ENCODE peak calls at places on chromosomes 6 and 20, in four cellular contexts. V is mammary epithelial cell, P is endothelial cell of umbilical vein, N is astrocyte. J is an unnamed sample.

GRCh38 chr6:113146878-113147277 is 710.3 kb upstream of the MARCKS start:
- DNase-seq in V (no peak), N (no peak), P (peak; percentile 73), J (no peak)

GRCh38 chr6:5942591-5942990 is 64.1 kb downstream of the NRN1 start:
- DNase-seq in V (peak; percentile 48), N (peak; percentile 82), P (no peak), J (no peak)

GRCh38 chr6:70221715-70222236 is 81.1 kb downstream of the COL9A1 start:
- DNase-seq in P (no peak), N (no peak), V (no peak), J (no peak)

GRCh38 chr20:34042286-34042685 is 48.6 kb downstream of the RALY start:
- DNase-seq in P (no peak), N (no peak), V (no peak), J (no peak)

GRCh38 chr6:76707630-76708029 is 635.2 kb upstream of the IMPG1 start:
- DNase-seq in P (no peak), V (no peak), N (no peak), J (no peak)

GRCh38 chr6:11598687-11599086 is 61.1 kb downstream of the TMEM170B start:
- DNase-seq in V (no peak), N (no peak), P (no peak), J (no peak)

GRCh38 chr20:3046677-3047462 is 1.0 kb downstream of the MRPS26 start:
- DNase-seq in P (no peak), V (peak; percentile 73), N (peak; percentile 26), J (no peak)

GRCh38 chr6:168615837-168616236 is 174.9 kb downstream of the SMOC2 start:
- DNase-seq in V (no peak), P (no peak), N (no peak), J (no peak)

GRCh38 chr6:158711264-158711663 is 61.4 kb downstream of the SYTL3 start:
- DNase-seq in P (no peak), V (no peak), N (peak; percentile 31), J (no peak)

GRCh38 chr20:36645998-36646397 is at the start of gene SLA2:
- DNase-seq in P (no peak), N (no peak), V (no peak), J (no peak)

GRCh38 chr20:41664584-41664983 is 46.4 kb upstream of the CHD6 start:
- DNase-seq in P (peak; percentile 20), V (no peak), N (no peak), J (peak; percentile 22)

GRCh38 chr6:43188426-43188825 is 6.4 kb downstream of the CUL9 start:
- DNase-seq in V (no peak), N (no peak), P (no peak), J (no peak)

GRCh38 chr6:38632490-38632889 is 7.2 kb downstream of the BTBD9 start:
- DNase-seq in P (no peak), N (no peak), V (no peak), J (no peak)

GRCh38 chr20:55424968-55425367 is 580.4 kb downstream of the CBLN4 start:
- DNase-seq in P (no peak), V (no peak), N (no peak), J (no peak)

GRCh38 chr6:109484161-109484560 is 1.1 kb upstream of the ZBTB24 start:
- DNase-seq in V (no peak), N (peak; percentile 12), P (peak; percentile 6), J (no peak)

GRCh38 chr20:8964944-8965562 is 103.8 kb upstream of the PLCB4 start:
- DNase-seq in V (no peak), P (no peak), N (no peak), J (no peak)

GRCh38 chr6:157980288-157981131 is 1.2 kb upstream of the SYNJ2 start:
- DNase-seq in N (no peak), P (no peak), V (no peak), J (no peak)

GRCh38 chr6:157332813-157333212 is 9.5 kb upstream of the TMEM242 start:
- DNase-seq in V (no peak), N (no peak), P (no peak), J (no peak)

GRCh38 chr6:77456531-77457248 is 6.6 kb downstream of the HTR1B start:
- DNase-seq in V (peak; percentile 85), P (peak; percentile 96), N (peak; percentile 99), J (no peak)

GRCh38 chr6:97322811-97323210 is 39.8 kb upstream of the MMS22L start:
- DNase-seq in N (peak; percentile 72), P (no peak), V (peak; percentile 73), J (no peak)

GRCh38 chr20:34300809-34301586 is 2.2 kb downstream of the AHCY start:
- DNase-seq in V (no peak), P (no peak), N (no peak), J (no peak)

GRCh38 chr20:12058201-12058600 is 140.5 kb downstream of the BTBD3 start:
- DNase-seq in N (peak; percentile 42), P (no peak), V (no peak), J (no peak)

GRCh38 chr6:16840725-16841124 is 79.5 kb upstream of the ATXN1 start:
- DNase-seq in N (no peak), V (no peak), P (no peak), J (no peak)

GRCh38 chr6:16836186-16836981 is 75.1 kb upstream of the ATXN1 start:
- DNase-seq in N (no peak), P (no peak), V (no peak), J (no peak)

GRCh38 chr6:16839780-16840179 is 78.5 kb upstream of the ATXN1 start:
- DNase-seq in V (no peak), N (no peak), P (no peak), J (no peak)

GRCh38 chr6:16840291-16840690 is 79.0 kb upstream of the ATXN1 start:
- DNase-seq in N (no peak), V (no peak), P (no peak), J (no peak)

GRCh38 chr6:16837217-16837972 is 76.1 kb upstream of the ATXN1 start:
- DNase-seq in P (no peak), N (no peak), V (no peak), J (no peak)
- H3K9ac ChIP-seq in P (no peak overlapping the region), N (no peak overlapping the region), V (no peak overlapping the region), J (no peak overlapping the region)

GRCh38 chr6:55176958-55177357 is 2.6 kb downstream of the HCRTR2 start:
- DNase-seq in P (no peak), N (peak; percentile 2), V (peak; percentile 21), J (no peak)

GRCh38 chr6:55174211-55175013 is at the start of gene HCRTR2:
- DNase-seq in V (no peak), P (no peak), N (no peak), J (no peak)

GRCh38 chr6:55180258-55180657 is 5.9 kb downstream of the HCRTR2 start:
- DNase-seq in V (no peak), P (no peak), N (no peak), J (no peak)

GRCh38 chr6:55175778-55176084 is 1.4 kb downstream of the HCRTR2 start:
- DNase-seq in V (no peak), N (no peak), P (no peak), J (no peak)

GRCh38 chr6:55175078-55175777 is 913 bp downstream of the HCRTR2 start:
- DNase-seq in N (no peak), P (no peak), V (no peak), J (no peak)
- TF ChIP-seq EZH2 in N (no peak), P (no peak), V (peak; percentile 94), J (no peak)

GRCh38 chr6:133242761-133243590 is 1.8 kb downstream of the EYA4 start:
- DNase-seq in N (no peak), P (peak; percentile 7), V (no peak), J (no peak)
- H3K9ac ChIP-seq in N (peak overlapping the region; percentile 58), P (no peak overlapping the region), V (no peak overlapping the region), J (peak overlapping the region; percentile 69)

DNA sequence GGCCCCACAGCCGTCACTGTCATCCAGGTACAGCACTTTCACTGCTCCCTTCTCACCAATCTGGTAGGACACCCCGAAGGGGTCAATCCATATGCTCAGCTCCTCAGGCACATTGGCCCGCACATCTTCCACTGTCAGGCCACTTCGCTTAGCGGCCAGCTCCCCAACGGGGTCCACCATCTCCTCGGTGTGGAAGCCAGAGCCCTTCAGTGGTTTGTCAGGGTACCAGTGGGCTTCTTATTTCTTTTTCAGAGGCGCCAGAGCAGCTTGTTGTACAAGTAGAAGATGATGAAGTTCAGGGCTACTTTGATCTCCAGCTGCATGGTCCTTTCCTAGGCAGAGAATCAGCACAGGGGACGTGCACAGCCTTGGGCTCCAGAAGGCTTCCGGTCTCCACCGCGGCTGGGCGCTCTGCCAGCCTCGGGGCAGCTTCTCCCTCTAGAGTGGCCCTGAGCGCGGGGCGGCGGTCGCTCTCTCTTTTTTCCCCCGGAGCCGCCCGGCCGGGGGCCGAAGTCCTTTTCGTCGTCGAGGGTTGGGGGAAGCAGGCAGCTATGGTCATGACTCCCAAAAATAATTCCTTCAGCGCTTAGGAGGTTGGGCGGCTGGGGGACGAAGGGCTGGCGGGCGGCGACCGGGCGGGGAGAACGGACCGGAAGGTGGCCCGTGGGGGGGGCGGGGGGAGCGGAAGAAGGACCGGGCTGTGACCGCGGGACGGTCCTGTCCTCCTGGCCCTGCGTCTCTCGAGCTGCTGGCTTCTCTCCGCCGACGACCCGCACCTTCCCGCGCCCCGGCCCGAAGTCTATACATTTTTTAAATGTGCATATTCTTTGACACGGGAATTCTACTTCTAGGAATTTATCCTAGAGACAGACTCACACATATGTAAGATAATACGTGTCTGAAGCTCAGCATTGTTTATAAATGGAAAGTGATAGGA is 6.5 kb upstream of the ZSCAN9 start:
- DNase-seq in V (peak; percentile 20), N (peak; percentile 47), P (peak; percentile 59), J (no peak)
- TF ChIP-seq EZH2 in V (no peak), N (no peak), P (no peak), J (no peak)

GRCh38 chr20:46640044-46640443 is 11.2 kb downstream of the SLC13A3 start:
- DNase-seq in V (no peak), N (no peak), P (no peak), J (no peak)
- H3K9ac ChIP-seq in V (no peak overlapping the region), N (no peak overlapping the region), P (no peak overlapping the region), J (no peak overlapping the region)

GRCh38 chr20:62439218-62439617 is 11.9 kb upstream of the RBBP8NL start:
- DNase-seq in V (no peak), P (no peak), N (no peak), J (no peak)

GRCh38 chr20:62444286-62444685 is 16.9 kb upstream of the RBBP8NL start:
- DNase-seq in P (no peak), N (no peak), V (no peak), J (no peak)

GRCh38 chr20:62437985-62438384 is 10.6 kb upstream of the RBBP8NL start:
- DNase-seq in N (no peak), V (no peak), P (no peak), J (no peak)

GRCh38 chr20:62445553-62446340 is 18.4 kb upstream of the RBBP8NL start:
- DNase-seq in V (no peak), P (no peak), N (no peak), J (no peak)

GRCh38 chr20:62441986-62442539 is 14.7 kb upstream of the RBBP8NL start:
- DNase-seq in N (no peak), V (no peak), P (no peak), J (no peak)
- TF ChIP-seq EZH2 in N (no peak), V (no peak), P (no peak), J (no peak)

GRCh38 chr20:58655328-58656094 is 4.4 kb downstream of the STX16 start:
- DNase-seq in N (no peak), V (no peak), P (no peak), J (no peak)
- H3K9ac ChIP-seq in N (peak overlapping the region; percentile 7), V (no peak overlapping the region), P (no peak overlapping the region), J (no peak overlapping the region)

GRCh38 chr6:165804331-165805066 is 141.5 kb upstream of the PDE10A start:
- DNase-seq in P (peak; percentile 2), V (no peak), N (peak; percentile 8), J (no peak)
- TF ChIP-seq EZH2 in P (no peak), V (no peak), N (no peak), J (no peak)

J was measured in SK-N-MC.